ENCODE peak calls at places on chromosome 1, in four cellular contexts. One of them, this sample, is unnamed.

GRCh38 chr1:116852910-116853309 is 56.8 kb upstream of the PTGFRN start:
- DNase-seq in NCI-H2081: no peak
- DNase-seq in Calu3: peak
- DNase-seq in cardiac fibroblast: no peak
- DNase-seq in this sample: no peak

GRCh38 chr1:50106095-50106761 is 2.5 kb upstream of the ELAVL4 start:
- DNase-seq in Calu3: no peak
- DNase-seq in cardiac fibroblast: no peak
- DNase-seq in NCI-H2081: peak
- DNase-seq in this sample: no peak

GRCh38 chr1:155196893-155197638 is 10.6 kb downstream of the THBS3 start:
- DNase-seq in Calu3: no peak
- DNase-seq in NCI-H2081: no peak
- DNase-seq in cardiac fibroblast: no peak
- DNase-seq in this sample: no peak

GRCh38 chr1:9659328-9659727 is 7.8 kb downstream of the PIK3CD start:
- DNase-seq in cardiac fibroblast: peak
- DNase-seq in Calu3: no peak
- DNase-seq in NCI-H2081: no peak
- DNase-seq in this sample: no peak

GRCh38 chr1:96416111-96416595 is 305.4 kb upstream of the PTBP2 start:
- DNase-seq in NCI-H2081: no peak
- DNase-seq in cardiac fibroblast: peak
- DNase-seq in Calu3: no peak
- DNase-seq in this sample: no peak

GRCh38 chr1:196860323-196860884 is 27.4 kb upstream of the CFHR4 start:
- DNase-seq in cardiac fibroblast: no peak
- DNase-seq in NCI-H2081: no peak
- DNase-seq in Calu3: no peak
- DNase-seq in this sample: no peak

GRCh38 chr1:41362749-41363631 is 1.8 kb downstream of the FOXO6 start:
- DNase-seq in NCI-H2081: peak
- DNase-seq in Calu3: no peak
- DNase-seq in cardiac fibroblast: no peak
- DNase-seq in this sample: no peak

GRCh38 chr1:209797978-209798639 is 7.8 kb downstream of the IRF6 start:
- DNase-seq in cardiac fibroblast: no peak
- DNase-seq in Calu3: no peak
- DNase-seq in NCI-H2081: no peak
- DNase-seq in this sample: no peak

GRCh38 chr1:236149003-236149595 is 6.8 kb downstream of the GPR137B start:
- DNase-seq in Calu3: no peak
- DNase-seq in cardiac fibroblast: no peak
- DNase-seq in NCI-H2081: no peak
- DNase-seq in this sample: no peak

This sample was measured in GOT3.